ENCODE peak calls at places on chromosomes 13 and 19, in six cellular contexts. I, S, T, V, L and O are unnamed samples.

GRCh38 chr13:31314961-31315360 is 115.2 kb downstream of the B3GLCT start:
- DNase-seq in S (no peak), T (no peak), V (no peak), I (no peak), L (no peak), O (no peak)

GRCh38 chr19:1908364-1908678 is 3.1 kb downstream of the ADAT3 start:
- DNase-seq in V (no peak), T (no peak), L (no peak), S (no peak), I (no peak), O (no peak)

GRCh38 chr19:53647792-53648191 is 16.0 kb downstream of the DPRX start:
- DNase-seq in I (no peak), S (no peak), V (no peak), T (no peak), L (no peak), O (no peak)

GRCh38 chr13:31594056-31594455 is 145.3 kb upstream of the RXFP2 start:
- DNase-seq in S (no peak), V (no peak), I (no peak), L (no peak), T (no peak), O (no peak)

GRCh38 chr19:27776020-27776419 is 1436.9 kb downstream of the UQCRFS1 start:
- DNase-seq in L (no peak), V (no peak), T (no peak), I (peak), S (no peak), O (no peak)

GRCh38 chr13:30429721-30430694 is 7.7 kb downstream of the UBE2L5 start:
- DNase-seq in V (peak), T (no peak), I (peak), S (peak), L (peak), O (peak)

GRCh38 chr13:46211521-46212351 is at the start of gene LRRC63:
- DNase-seq in I (peak), S (no peak), L (peak), T (no peak), V (no peak), O (no peak)

GRCh38 chr13:23739597-23739996 is 149.6 kb downstream of the MIPEP start:
- DNase-seq in S (no peak), I (no peak), L (no peak), V (no peak), T (no peak), O (no peak)

GRCh38 chr19:944663-945241 is 18.9 kb downstream of the ARID3A start:
- DNase-seq in S (no peak), I (no peak), V (no peak), T (no peak), L (no peak), O (no peak)

GRCh38 chr13:112892759-112893569 is 76.0 kb upstream of the MCF2L start:
- DNase-seq in I (no peak), V (no peak), L (no peak), S (no peak), T (no peak), O (no peak)

GRCh38 chr19:35451278-35452096 is 3.4 kb downstream of the FFAR2 start:
- DNase-seq in T (no peak), I (no peak), S (no peak), V (no peak), L (no peak), O (no peak)

GRCh38 chr19:3653081-3653795 is 26.6 kb upstream of the CACTIN start:
- DNase-seq in T (no peak), V (no peak), L (no peak), S (no peak), I (no peak), O (no peak)

GRCh38 chr13:50378513-50378970 is 363.3 kb downstream of the KCNRG start:
- DNase-seq in L (no peak), T (no peak), S (no peak), V (no peak), I (no peak), O (no peak)

GRCh38 chr13:108383676-108384075 is 114.2 kb downstream of the TNFSF13B start:
- DNase-seq in I (no peak), T (no peak), S (no peak), L (no peak), V (no peak), O (no peak)

GRCh38 chr13:59931621-59932020 is 232.1 kb downstream of the DIAPH3 start:
- DNase-seq in L (no peak), V (no peak), I (no peak), S (no peak), T (no peak), O (no peak)

GRCh38 chr19:53102701-53103140 is 501 bp downstream of the ZNF160 start:
- DNase-seq in S (no peak), V (no peak), L (peak), I (peak), T (no peak), O (no peak)

GRCh38 chr13:25871389-25872125 is 180.3 kb downstream of the SHISA2 start:
- DNase-seq in L (no peak), T (no peak), I (no peak), S (no peak), V (no peak), O (no peak)

GRCh38 chr19:51127032-51127431 is 2.3 kb downstream of the SIGLEC9 start:
- DNase-seq in I (no peak), T (no peak), V (no peak), S (no peak), L (no peak), O (no peak)

GRCh38 chr13:32783067-32783466 is 196.8 kb downstream of the PDS5B start:
- DNase-seq in T (peak), L (no peak), S (no peak), I (peak), V (no peak), O (peak)

GRCh38 chr19:40365613-40366401 is 17.3 kb downstream of the PLD3 start:
- DNase-seq in L (peak), I (peak), T (peak), V (peak), S (no peak), O (no peak)

GRCh38 chr13:40666905-40667621 is 622 bp upstream of the FOXO1 start:
- DNase-seq in T (no peak), S (no peak), I (no peak), V (no peak), L (peak), O (no peak)

GRCh38 chr13:74867460-74867859 is 614.5 kb downstream of the TBC1D4 start:
- DNase-seq in S (no peak), I (peak), V (no peak), L (no peak), T (no peak), O (no peak)

GRCh38 chr13:42814868-42815267 is 33.5 kb downstream of the FAM216B start:
- DNase-seq in S (peak), V (peak), T (peak), I (peak), L (no peak), O (peak)

GRCh38 chr13:113820813-113821651 is 42.8 kb downstream of the GAS6 start:
- DNase-seq in T (peak), V (peak), I (peak), S (peak), L (peak), O (peak)

GRCh38 chr19:8255426-8256125 is 46.4 kb downstream of the CERS4 start:
- DNase-seq in L (no peak), S (no peak), I (no peak), V (no peak), T (no peak), O (no peak)

GRCh38 chr19:8310342-8311055 is 2.3 kb upstream of the CD320 start:
- DNase-seq in L (peak), S (no peak), I (no peak), V (no peak), T (no peak), O (no peak)

GRCh38 chr13:51769455-51770127 is 34.4 kb downstream of the DHRS12 start:
- DNase-seq in V (no peak), L (peak), S (no peak), T (no peak), I (no peak), O (no peak)

GRCh38 chr13:50320297-50320862 is 305.1 kb downstream of the KCNRG start:
- DNase-seq in V (peak), S (no peak), L (no peak), T (no peak), I (peak), O (peak)

GRCh38 chr13:44768775-44769578 is 192.8 kb upstream of the TSC22D1 start:
- DNase-seq in S (no peak), I (no peak), T (no peak), V (no peak), L (no peak), O (peak)

GRCh38 chr13:74070065-74070464 is 64.1 kb downstream of the KLF12 start:
- DNase-seq in I (no peak), T (no peak), S (no peak), L (no peak), V (no peak), O (no peak)

GRCh38 chr13:43804461-43805070 is 17.8 kb upstream of the ENOX1 start:
- DNase-seq in V (peak), I (peak), T (no peak), S (no peak), L (no peak), O (no peak)

GRCh38 chr13:102355251-102355650 is 46.6 kb downstream of the FGF14 start:
- DNase-seq in T (no peak), V (no peak), S (no peak), I (no peak), L (no peak), O (no peak)

GRCh38 chr13:99281811-99282263 is 23.7 kb upstream of the GPR18 start:
- DNase-seq in V (no peak), L (no peak), I (no peak), S (no peak), T (no peak), O (no peak)

GRCh38 chr13:29077051-29077813 is 257.1 kb downstream of the MTUS2 start:
- DNase-seq in L (no peak), S (no peak), T (no peak), V (no peak), I (no peak), O (no peak)

GRCh38 chr19:1107655-1108261 is 4.0 kb downstream of the GPX4 start:
- DNase-seq in L (no peak), S (no peak), V (no peak), T (no peak), I (no peak), O (no peak)

DNA sequence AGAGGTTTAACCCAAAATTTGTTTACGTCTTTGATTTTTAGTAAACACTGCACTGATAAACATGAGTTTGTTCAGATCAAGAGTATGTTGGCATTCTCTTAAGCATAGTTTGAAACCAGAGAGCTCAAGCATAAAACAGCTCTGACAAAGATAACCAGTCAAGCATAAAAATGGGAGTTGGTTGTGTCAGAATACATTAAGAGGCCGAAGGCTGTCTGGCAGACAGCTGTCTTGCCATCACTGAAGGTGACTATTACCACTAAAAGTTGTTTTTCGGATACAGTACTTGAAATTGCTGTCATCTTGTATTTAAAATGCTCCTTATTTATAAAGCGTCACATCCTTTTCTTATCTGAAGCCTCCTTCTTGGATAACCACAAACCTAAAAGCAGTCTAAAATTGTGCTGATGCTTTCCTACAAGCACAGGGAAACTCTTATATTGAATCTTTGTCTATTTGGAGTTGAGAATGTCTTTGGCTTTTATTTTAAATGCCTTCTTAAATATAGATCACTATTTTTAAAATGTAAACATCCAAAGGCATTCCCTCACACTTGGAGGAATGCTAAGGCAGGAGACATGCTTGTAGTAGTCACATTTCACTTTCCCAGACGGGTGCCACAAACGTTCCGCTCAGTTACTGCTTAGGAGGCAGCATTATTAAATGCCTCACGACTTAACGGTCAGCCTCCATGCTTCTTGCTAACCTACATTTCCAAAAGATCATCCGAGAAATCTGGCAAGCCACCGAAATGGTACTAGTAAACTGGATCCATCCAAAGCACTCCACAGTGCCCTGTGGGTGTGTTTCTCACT is 1.6 kb downstream of the SMAD9 start:
- DNase-seq in I (peak), S (no peak), T (no peak), L (no peak), V (peak), O (no peak)
- H3K4me3 ChIP-seq in I (peak), S (peak), T (peak), L (peak), V (peak), O (peak)

DNA sequence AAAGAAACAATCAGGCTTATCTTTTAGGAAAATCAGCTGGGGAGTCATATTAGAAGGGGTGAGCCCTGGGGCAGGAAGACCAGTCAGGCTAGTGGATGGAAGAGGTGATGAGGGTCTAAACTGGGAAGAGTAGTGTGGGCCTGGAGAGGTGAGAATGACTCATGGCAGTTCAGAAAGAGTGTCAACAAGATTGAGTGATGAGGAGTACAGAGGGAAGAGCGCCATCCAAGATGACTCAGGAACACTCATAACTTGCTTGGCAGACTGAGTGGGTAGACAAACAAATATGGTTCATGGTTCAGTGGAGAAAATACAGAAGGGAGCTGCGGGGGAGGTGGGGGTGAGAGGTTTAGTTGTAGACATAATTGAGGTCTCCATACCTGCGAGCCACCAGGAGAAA is 17.3 kb upstream of the CLDN10 start:
- DNase-seq in I (peak), L (no peak), S (no peak), T (peak), V (peak), O (peak)
- H3K4me3 ChIP-seq in I (no peak), L (no peak), S (no peak), T (no peak), V (no peak), O (no peak)

GRCh38 chr19:9936151-9937000 is at the start of gene OLFM2:
- DNase-seq in I (no peak), V (no peak), L (peak), T (no peak), S (no peak), O (no peak)
- H3K4me3 ChIP-seq in I (peak), V (peak), L (peak), T (peak), S (peak), O (peak)

GRCh38 chr19:45881909-45882528 is 3.9 kb downstream of the IRF2BP1 start:
- DNase-seq in V (no peak), S (no peak), L (no peak), I (no peak), T (no peak), O (no peak)

GRCh38 chr19:45881082-45881908 is 4.6 kb downstream of the IRF2BP1 start:
- DNase-seq in T (no peak), I (no peak), V (no peak), S (no peak), L (no peak), O (no peak)

GRCh38 chr19:45883881-45884681 is 1.9 kb downstream of the IRF2BP1 start:
- DNase-seq in L (no peak), T (no peak), I (no peak), S (no peak), V (no peak), O (no peak)

GRCh38 chr19:45883586-45883880 is 2.4 kb downstream of the IRF2BP1 start:
- DNase-seq in L (no peak), I (no peak), S (no peak), T (no peak), V (no peak), O (no peak)

GRCh38 chr19:45882652-45883585 is 3.0 kb downstream of the IRF2BP1 start:
- DNase-seq in V (peak), S (peak), L (peak), T (peak), I (peak), O (peak)
- H3K4me3 ChIP-seq in V (no peak), S (no peak), L (no peak), T (no peak), I (no peak), O (peak)

GRCh38 chr13:38527140-38527539 is 159.7 kb upstream of the FREM2 start:
- DNase-seq in S (no peak), T (no peak), L (no peak), I (no peak), V (no peak), O (no peak)
- H3K4me3 ChIP-seq in S (no peak), T (no peak), L (no peak), I (no peak), V (no peak), O (no peak)

DNA sequence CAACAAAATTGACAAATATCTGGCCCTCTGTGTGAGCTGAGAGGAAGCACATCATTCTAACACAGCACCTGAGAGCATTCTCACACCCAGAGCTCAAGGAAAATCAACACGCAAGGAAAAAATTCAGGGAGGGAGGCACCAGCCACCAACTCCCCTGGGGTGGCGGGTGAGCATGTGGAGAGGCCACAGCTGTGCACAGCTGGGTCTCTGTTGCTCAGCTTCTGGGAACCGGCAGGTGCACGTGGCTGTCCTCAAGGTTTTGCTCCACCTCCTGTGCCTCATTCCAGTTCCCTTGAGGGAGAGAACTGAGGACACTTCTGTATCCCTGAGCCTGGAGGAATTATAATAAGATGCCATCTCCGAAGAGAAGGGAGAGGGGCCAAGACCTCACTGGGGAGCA is 134.0 kb downstream of the USP12 start:
- DNase-seq in S (no peak), T (no peak), V (no peak), I (no peak), L (no peak), O (no peak)
- H3K4me3 ChIP-seq in S (no peak), T (no peak), V (no peak), I (no peak), L (no peak), O (no peak)